ENCODE peak calls at places on chromosome 16, in nine cellular contexts. One of them, this sample, is unnamed.

GRCh38 chr16:84532299-84532724 is 27.9 kb upstream of the MEAK7 start:
- DNase-seq in body of pancreas: peak; percentile 35
- DNase-seq in amygdala: no peak
- DNase-seq in left ventricle myocardium inferior: peak; percentile 61
- DNase-seq in NCI-H345: no peak
- DNase-seq in T-helper 17 cell: no peak
- DNase-seq in activated naive CD8-positive, alpha-beta T cell treated with anti-CD3 and anti-CD28 coated beads, Interleukin-2, amount 50 U/mL, for 16 hours: no peak
- DNase-seq in progenitor cell of endocrine pancreas: no peak
- DNase-seq in neural progenitor cell: peak; percentile 90
- DNase-seq in this sample: peak; percentile 73

GRCh38 chr16:65476556-65476955 is 354.7 kb upstream of the CDH11 start:
- DNase-seq in NCI-H345: no peak
- DNase-seq in neural progenitor cell: no peak
- DNase-seq in left ventricle myocardium inferior: no peak
- DNase-seq in T-helper 17 cell: no peak
- DNase-seq in progenitor cell of endocrine pancreas: no peak
- DNase-seq in amygdala: no peak
- DNase-seq in activated naive CD8-positive, alpha-beta T cell treated with anti-CD3 and anti-CD28 coated beads, Interleukin-2, amount 50 U/mL, for 16 hours: no peak
- DNase-seq in body of pancreas: no peak
- DNase-seq in this sample: no peak

GRCh38 chr16:49620158-49620867 is 235.6 kb downstream of the ZNF423 start:
- DNase-seq in neural progenitor cell: no peak
- DNase-seq in body of pancreas: peak; percentile 84
- DNase-seq in amygdala: peak; percentile 32
- DNase-seq in activated naive CD8-positive, alpha-beta T cell treated with anti-CD3 and anti-CD28 coated beads, Interleukin-2, amount 50 U/mL, for 16 hours: no peak
- DNase-seq in progenitor cell of endocrine pancreas: no peak
- DNase-seq in NCI-H345: no peak
- DNase-seq in left ventricle myocardium inferior: peak; percentile 84
- DNase-seq in T-helper 17 cell: no peak
- DNase-seq in this sample: peak; percentile 63

GRCh38 chr16:16798504-16798903 is 419.6 kb downstream of the NPIPA7 start:
- DNase-seq in left ventricle myocardium inferior: no peak
- DNase-seq in neural progenitor cell: no peak
- DNase-seq in NCI-H345: no peak
- DNase-seq in body of pancreas: no peak
- DNase-seq in amygdala: no peak
- DNase-seq in activated naive CD8-positive, alpha-beta T cell treated with anti-CD3 and anti-CD28 coated beads, Interleukin-2, amount 50 U/mL, for 16 hours: no peak
- DNase-seq in progenitor cell of endocrine pancreas: no peak
- DNase-seq in T-helper 17 cell: no peak
- DNase-seq in this sample: no peak

GRCh38 chr16:87216824-87217205 is 100.4 kb downstream of the C16orf95 start:
- DNase-seq in amygdala: no peak
- DNase-seq in activated naive CD8-positive, alpha-beta T cell treated with anti-CD3 and anti-CD28 coated beads, Interleukin-2, amount 50 U/mL, for 16 hours: no peak
- DNase-seq in progenitor cell of endocrine pancreas: no peak
- DNase-seq in T-helper 17 cell: no peak
- DNase-seq in body of pancreas: no peak
- DNase-seq in left ventricle myocardium inferior: no peak
- DNase-seq in NCI-H345: no peak
- DNase-seq in neural progenitor cell: no peak
- DNase-seq in this sample: no peak

GRCh38 chr16:86578499-86579267 is at the start of gene FOXL1:
- DNase-seq in left ventricle myocardium inferior: peak; percentile 57
- DNase-seq in neural progenitor cell: peak; percentile 58
- DNase-seq in NCI-H345: no peak
- DNase-seq in body of pancreas: no peak
- DNase-seq in amygdala: no peak
- DNase-seq in activated naive CD8-positive, alpha-beta T cell treated with anti-CD3 and anti-CD28 coated beads, Interleukin-2, amount 50 U/mL, for 16 hours: no peak
- DNase-seq in progenitor cell of endocrine pancreas: no peak
- DNase-seq in T-helper 17 cell: no peak
- DNase-seq in this sample: peak; percentile 81

GRCh38 chr16:11391576-11391975 is 46.3 kb downstream of the RMI2 start:
- DNase-seq in T-helper 17 cell: no peak
- DNase-seq in progenitor cell of endocrine pancreas: no peak
- DNase-seq in neural progenitor cell: no peak
- DNase-seq in amygdala: no peak
- DNase-seq in activated naive CD8-positive, alpha-beta T cell treated with anti-CD3 and anti-CD28 coated beads, Interleukin-2, amount 50 U/mL, for 16 hours: no peak
- DNase-seq in left ventricle myocardium inferior: no peak
- DNase-seq in NCI-H345: peak; percentile 86
- DNase-seq in body of pancreas: peak; percentile 94
- DNase-seq in this sample: peak; percentile 89

GRCh38 chr16:73018796-73019455 is 29.0 kb downstream of the ZFHX3 start:
- DNase-seq in NCI-H345: no peak
- DNase-seq in amygdala: no peak
- DNase-seq in progenitor cell of endocrine pancreas: no peak
- DNase-seq in T-helper 17 cell: no peak
- DNase-seq in left ventricle myocardium inferior: no peak
- DNase-seq in body of pancreas: peak; percentile 10
- DNase-seq in neural progenitor cell: no peak
- DNase-seq in activated naive CD8-positive, alpha-beta T cell treated with anti-CD3 and anti-CD28 coated beads, Interleukin-2, amount 50 U/mL, for 16 hours: no peak
- DNase-seq in this sample: no peak

GRCh38 chr16:11100239-11100750 is 155.7 kb downstream of the SOCS1 start:
- DNase-seq in NCI-H345: no peak
- DNase-seq in activated naive CD8-positive, alpha-beta T cell treated with anti-CD3 and anti-CD28 coated beads, Interleukin-2, amount 50 U/mL, for 16 hours: no peak
- DNase-seq in left ventricle myocardium inferior: peak; percentile 62
- DNase-seq in neural progenitor cell: peak; percentile 70
- DNase-seq in body of pancreas: peak; percentile 32
- DNase-seq in T-helper 17 cell: no peak
- DNase-seq in progenitor cell of endocrine pancreas: no peak
- DNase-seq in amygdala: no peak
- DNase-seq in this sample: peak; percentile 83

GRCh38 chr16:526181-527014 is 1.1 kb upstream of the CAPN15 start:
- DNase-seq in progenitor cell of endocrine pancreas: peak; percentile 35
- DNase-seq in left ventricle myocardium inferior: peak; percentile 56
- DNase-seq in amygdala: no peak
- DNase-seq in NCI-H345: peak; percentile 26
- DNase-seq in neural progenitor cell: peak; percentile 78
- DNase-seq in activated naive CD8-positive, alpha-beta T cell treated with anti-CD3 and anti-CD28 coated beads, Interleukin-2, amount 50 U/mL, for 16 hours: no peak
- DNase-seq in T-helper 17 cell: no peak
- DNase-seq in body of pancreas: peak; percentile 76
- DNase-seq in this sample: peak; percentile 88

GRCh38 chr16:31052131-31052530 is 18.8 kb downstream of the STX4 start:
- DNase-seq in T-helper 17 cell: no peak
- DNase-seq in left ventricle myocardium inferior: no peak
- DNase-seq in activated naive CD8-positive, alpha-beta T cell treated with anti-CD3 and anti-CD28 coated beads, Interleukin-2, amount 50 U/mL, for 16 hours: no peak
- DNase-seq in neural progenitor cell: no peak
- DNase-seq in body of pancreas: no peak
- DNase-seq in NCI-H345: no peak
- DNase-seq in amygdala: no peak
- DNase-seq in progenitor cell of endocrine pancreas: no peak
- DNase-seq in this sample: no peak

GRCh38 chr16:30697264-30698138 is 1.5 kb upstream of the SRCAP start:
- DNase-seq in T-helper 17 cell: no peak
- DNase-seq in progenitor cell of endocrine pancreas: no peak
- DNase-seq in left ventricle myocardium inferior: no peak
- DNase-seq in amygdala: peak; percentile 99
- DNase-seq in NCI-H345: peak; percentile 99
- DNase-seq in activated naive CD8-positive, alpha-beta T cell treated with anti-CD3 and anti-CD28 coated beads, Interleukin-2, amount 50 U/mL, for 16 hours: no peak
- DNase-seq in neural progenitor cell: no peak
- DNase-seq in body of pancreas: no peak
- DNase-seq in this sample: peak; percentile 96

GRCh38 chr16:71474864-71475263 is 12.8 kb upstream of the ZNF23 start:
- DNase-seq in NCI-H345: no peak
- DNase-seq in progenitor cell of endocrine pancreas: no peak
- DNase-seq in T-helper 17 cell: no peak
- DNase-seq in amygdala: no peak
- DNase-seq in body of pancreas: no peak
- DNase-seq in neural progenitor cell: no peak
- DNase-seq in activated naive CD8-positive, alpha-beta T cell treated with anti-CD3 and anti-CD28 coated beads, Interleukin-2, amount 50 U/mL, for 16 hours: no peak
- DNase-seq in left ventricle myocardium inferior: no peak
- DNase-seq in this sample: no peak

GRCh38 chr16:28110977-28111376 is 47.5 kb upstream of the GSG1L start:
- DNase-seq in activated naive CD8-positive, alpha-beta T cell treated with anti-CD3 and anti-CD28 coated beads, Interleukin-2, amount 50 U/mL, for 16 hours: no peak
- DNase-seq in NCI-H345: no peak
- DNase-seq in neural progenitor cell: no peak
- DNase-seq in amygdala: no peak
- DNase-seq in progenitor cell of endocrine pancreas: no peak
- DNase-seq in left ventricle myocardium inferior: no peak
- DNase-seq in T-helper 17 cell: no peak
- DNase-seq in body of pancreas: no peak
- DNase-seq in this sample: no peak

GRCh38 chr16:638034-638543 is 2.0 kb upstream of the METTL26 start:
- DNase-seq in amygdala: no peak
- DNase-seq in activated naive CD8-positive, alpha-beta T cell treated with anti-CD3 and anti-CD28 coated beads, Interleukin-2, amount 50 U/mL, for 16 hours: no peak
- DNase-seq in progenitor cell of endocrine pancreas: no peak
- DNase-seq in body of pancreas: peak; percentile 56
- DNase-seq in NCI-H345: no peak
- DNase-seq in left ventricle myocardium inferior: no peak
- DNase-seq in T-helper 17 cell: no peak
- DNase-seq in neural progenitor cell: no peak
- DNase-seq in this sample: no peak

GRCh38 chr16:12590963-12591362 is 212.7 kb downstream of the CPPED1 start:
- DNase-seq in left ventricle myocardium inferior: no peak
- DNase-seq in NCI-H345: no peak
- DNase-seq in amygdala: no peak
- DNase-seq in T-helper 17 cell: no peak
- DNase-seq in body of pancreas: no peak
- DNase-seq in activated naive CD8-positive, alpha-beta T cell treated with anti-CD3 and anti-CD28 coated beads, Interleukin-2, amount 50 U/mL, for 16 hours: no peak
- DNase-seq in neural progenitor cell: no peak
- DNase-seq in progenitor cell of endocrine pancreas: no peak
- DNase-seq in this sample: no peak

GRCh38 chr16:4970010-4970409 is 11.9 kb downstream of the SEC14L5 start:
- DNase-seq in T-helper 17 cell: no peak
- DNase-seq in amygdala: no peak
- DNase-seq in activated naive CD8-positive, alpha-beta T cell treated with anti-CD3 and anti-CD28 coated beads, Interleukin-2, amount 50 U/mL, for 16 hours: no peak
- DNase-seq in neural progenitor cell: peak; percentile 76
- DNase-seq in body of pancreas: no peak
- DNase-seq in NCI-H345: no peak
- DNase-seq in progenitor cell of endocrine pancreas: no peak
- DNase-seq in left ventricle myocardium inferior: no peak
- DNase-seq in this sample: peak; percentile 66

GRCh38 chr16:81598083-81598482 is 153.5 kb downstream of the CMIP start:
- DNase-seq in T-helper 17 cell: no peak
- DNase-seq in activated naive CD8-positive, alpha-beta T cell treated with anti-CD3 and anti-CD28 coated beads, Interleukin-2, amount 50 U/mL, for 16 hours: no peak
- DNase-seq in left ventricle myocardium inferior: no peak
- DNase-seq in progenitor cell of endocrine pancreas: no peak
- DNase-seq in neural progenitor cell: no peak
- DNase-seq in NCI-H345: no peak
- DNase-seq in body of pancreas: no peak
- DNase-seq in amygdala: no peak
- DNase-seq in this sample: no peak

GRCh38 chr16:67384778-67385510 is 8.4 kb downstream of the TPPP3 start:
- DNase-seq in amygdala: no peak
- DNase-seq in activated naive CD8-positive, alpha-beta T cell treated with anti-CD3 and anti-CD28 coated beads, Interleukin-2, amount 50 U/mL, for 16 hours: no peak
- DNase-seq in T-helper 17 cell: no peak
- DNase-seq in progenitor cell of endocrine pancreas: no peak
- DNase-seq in neural progenitor cell: no peak
- DNase-seq in body of pancreas: no peak
- DNase-seq in NCI-H345: peak; percentile 6
- DNase-seq in left ventricle myocardium inferior: no peak
- DNase-seq in this sample: peak; percentile 6

GRCh38 chr16:78022347-78022746 is at the start of gene CLEC3A:
- DNase-seq in NCI-H345: no peak
- DNase-seq in amygdala: no peak
- DNase-seq in T-helper 17 cell: no peak
- DNase-seq in neural progenitor cell: peak; percentile 31
- DNase-seq in body of pancreas: no peak
- DNase-seq in activated naive CD8-positive, alpha-beta T cell treated with anti-CD3 and anti-CD28 coated beads, Interleukin-2, amount 50 U/mL, for 16 hours: no peak
- DNase-seq in left ventricle myocardium inferior: no peak
- DNase-seq in progenitor cell of endocrine pancreas: no peak
- DNase-seq in this sample: peak; percentile 41

GRCh38 chr16:11676799-11677198 is 8.5 kb downstream of the SNN start:
- DNase-seq in T-helper 17 cell: no peak
- DNase-seq in body of pancreas: no peak
- DNase-seq in progenitor cell of endocrine pancreas: no peak
- DNase-seq in left ventricle myocardium inferior: no peak
- DNase-seq in neural progenitor cell: no peak
- DNase-seq in amygdala: no peak
- DNase-seq in activated naive CD8-positive, alpha-beta T cell treated with anti-CD3 and anti-CD28 coated beads, Interleukin-2, amount 50 U/mL, for 16 hours: no peak
- DNase-seq in NCI-H345: no peak
- DNase-seq in this sample: no peak

GRCh38 chr16:11696266-11697012 is 28.2 kb downstream of the SNN start:
- DNase-seq in NCI-H345: no peak
- DNase-seq in left ventricle myocardium inferior: no peak
- DNase-seq in body of pancreas: no peak
- DNase-seq in progenitor cell of endocrine pancreas: no peak
- DNase-seq in neural progenitor cell: no peak
- DNase-seq in activated naive CD8-positive, alpha-beta T cell treated with anti-CD3 and anti-CD28 coated beads, Interleukin-2, amount 50 U/mL, for 16 hours: no peak
- DNase-seq in amygdala: no peak
- DNase-seq in T-helper 17 cell: no peak
- DNase-seq in this sample: no peak

GRCh38 chr16:88487920-88488842 is 35.1 kb downstream of the ZFPM1 start:
- DNase-seq in amygdala: no peak
- DNase-seq in NCI-H345: no peak
- DNase-seq in progenitor cell of endocrine pancreas: peak; percentile 76
- DNase-seq in left ventricle myocardium inferior: no peak
- DNase-seq in neural progenitor cell: no peak
- DNase-seq in body of pancreas: peak; percentile 96
- DNase-seq in T-helper 17 cell: no peak
- DNase-seq in activated naive CD8-positive, alpha-beta T cell treated with anti-CD3 and anti-CD28 coated beads, Interleukin-2, amount 50 U/mL, for 16 hours: no peak
- DNase-seq in this sample: peak; percentile 81

GRCh38 chr16:3580271-3580670 is 3.1 kb upstream of the NLRC3 start:
- DNase-seq in progenitor cell of endocrine pancreas: no peak
- DNase-seq in neural progenitor cell: no peak
- DNase-seq in T-helper 17 cell: no peak
- DNase-seq in amygdala: no peak
- DNase-seq in left ventricle myocardium inferior: no peak
- DNase-seq in body of pancreas: no peak
- DNase-seq in activated naive CD8-positive, alpha-beta T cell treated with anti-CD3 and anti-CD28 coated beads, Interleukin-2, amount 50 U/mL, for 16 hours: no peak
- DNase-seq in NCI-H345: no peak
- DNase-seq in this sample: peak; percentile 67

GRCh38 chr16:48299471-48299870 is 52.1 kb upstream of the ABCC11 start:
- DNase-seq in NCI-H345: no peak
- DNase-seq in neural progenitor cell: no peak
- DNase-seq in activated naive CD8-positive, alpha-beta T cell treated with anti-CD3 and anti-CD28 coated beads, Interleukin-2, amount 50 U/mL, for 16 hours: no peak
- DNase-seq in body of pancreas: no peak
- DNase-seq in left ventricle myocardium inferior: no peak
- DNase-seq in progenitor cell of endocrine pancreas: no peak
- DNase-seq in amygdala: no peak
- DNase-seq in T-helper 17 cell: no peak
- DNase-seq in this sample: no peak